ENCODE peak calls at places on chromosomes 5 and 9, in four cellular contexts. I, Y, P and G are unnamed samples.

GRCh38 chr5:139668064-139668880 is 20.1 kb downstream of the CXXC5 start:
- DNase-seq in I (peak), P (no peak), Y (no peak), G (no peak)

GRCh38 chr5:79258801-79259200 is 22.9 kb downstream of the JMY start:
- DNase-seq in I (no peak), Y (no peak), P (no peak), G (no peak)

GRCh38 chr9:84137968-84138367 is 157.4 kb downstream of the RMI1 start:
- DNase-seq in I (no peak), Y (peak), P (no peak), G (no peak)

GRCh38 chr5:19986036-19986619 is 1.9 kb downstream of the CDH18 start:
- DNase-seq in I (no peak), P (no peak), Y (no peak), G (no peak)

GRCh38 chr5:60517094-60517694 is 182.8 kb downstream of the DEPDC1B start:
- DNase-seq in I (no peak), P (no peak), Y (no peak), G (no peak)

GRCh38 chr5:169712428-169712827 is 75.4 kb downstream of the DOCK2 start:
- DNase-seq in I (no peak), Y (no peak), P (no peak), G (no peak)

GRCh38 chr5:52867809-52868208 is 80.1 kb downstream of the ITGA1 start:
- DNase-seq in P (no peak), I (no peak), Y (no peak), G (no peak)

GRCh38 chr5:138641547-138642298 is 66.5 kb upstream of the HSPA9 start:
- DNase-seq in P (peak), I (peak), Y (no peak), G (peak)

GRCh38 chr9:124215551-124215910 is 42.2 kb upstream of the NEK6 start:
- DNase-seq in I (peak), P (no peak), Y (no peak), G (no peak)

GRCh38 chr9:3708751-3709150 is 182.9 kb upstream of the RFX3 start:
- DNase-seq in I (no peak), P (no peak), Y (no peak), G (no peak)

GRCh38 chr5:55154893-55155292 is 5.1 kb upstream of the GPX8 start:
- DNase-seq in I (no peak), P (no peak), Y (no peak), G (no peak)

DNA sequence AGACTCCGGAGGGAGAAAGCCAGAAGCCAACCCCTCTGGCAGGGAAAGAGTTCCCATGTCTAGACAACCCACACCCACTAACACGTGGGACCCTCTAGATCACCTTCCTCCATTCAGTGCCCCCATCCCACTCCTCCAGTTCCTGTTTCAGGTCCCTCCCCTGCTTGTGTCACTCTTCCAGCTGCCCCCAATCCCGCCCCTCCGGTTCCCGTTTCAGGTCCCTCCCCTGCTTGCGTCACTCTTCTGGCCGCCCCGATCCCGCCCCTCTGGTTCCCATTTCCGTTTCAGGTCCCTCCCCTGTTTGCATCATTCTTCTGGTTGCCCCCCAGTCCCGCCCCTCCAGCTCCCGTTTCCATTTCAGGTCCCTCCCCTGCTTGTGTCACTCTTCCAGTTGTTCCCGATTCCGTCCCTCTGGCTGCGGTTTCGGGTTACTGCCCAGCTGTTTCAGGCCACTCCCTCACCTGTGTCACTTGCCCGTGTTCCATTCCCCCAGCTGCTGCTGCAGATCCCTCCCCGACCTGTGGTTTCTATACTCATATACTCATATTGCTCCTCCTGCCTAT is 64.8 kb upstream of the RANBP6 start:
- DNase-seq in P (peak), I (peak), Y (peak), G (peak)
- TF ChIP-seq CTCF in P (no peak), I (no peak), Y (no peak), G (no peak)

GRCh38 chr5:134873494-134873893 is 677 bp upstream of the TXNDC15 start:
- DNase-seq in P (no peak), Y (no peak), I (no peak), G (no peak)

GRCh38 chr5:134878403-134878802 is 4.2 kb downstream of the TXNDC15 start:
- DNase-seq in Y (no peak), P (no peak), I (no peak), G (no peak)

GRCh38 chr5:134873987-134874830 is at the start of gene TXNDC15:
- DNase-seq in P (peak), I (peak), Y (peak), G (peak)

GRCh38 chr5:134877159-134877558 is 3.0 kb downstream of the TXNDC15 start:
- DNase-seq in Y (no peak), P (no peak), I (no peak), G (no peak)

DNA sequence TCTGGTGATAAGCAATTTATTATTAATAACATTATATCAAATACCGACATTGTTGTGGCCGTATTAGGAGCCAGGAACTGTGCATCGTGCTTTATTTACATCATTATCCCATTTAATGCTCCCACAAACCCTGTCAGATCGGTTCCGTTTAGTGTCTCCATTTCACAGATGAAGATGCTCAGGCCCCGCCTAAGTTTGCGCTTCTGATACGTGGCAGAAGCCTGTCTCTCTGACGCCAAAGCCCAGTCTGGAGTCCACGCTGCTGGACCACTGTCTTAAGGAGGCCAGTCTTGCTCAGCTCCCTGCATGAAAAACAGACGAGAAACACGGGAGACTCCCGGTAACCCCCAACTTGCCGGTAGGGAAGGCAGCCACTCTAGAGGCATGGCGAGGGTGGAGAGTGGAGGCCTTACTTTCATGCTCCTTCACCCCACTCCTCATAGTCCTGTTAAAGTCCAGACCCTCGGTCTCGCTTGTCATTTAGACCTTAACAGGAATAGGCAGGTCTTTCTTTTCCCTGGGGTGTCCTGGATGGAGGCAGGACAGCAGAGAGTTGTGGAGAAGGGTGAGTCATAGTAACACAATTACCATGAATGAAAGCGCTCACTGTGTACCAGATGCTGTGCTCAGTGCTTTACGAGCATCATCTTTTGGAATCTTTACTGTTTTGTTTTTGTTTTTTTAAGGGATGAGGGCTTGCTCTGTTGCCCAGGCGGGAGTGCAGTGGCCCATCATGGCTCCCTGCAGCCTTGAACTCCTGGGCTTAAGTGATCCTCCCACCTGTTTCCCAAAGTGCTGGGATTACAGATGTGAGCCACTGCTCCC is 872 bp downstream of the TXNDC15 start:
- DNase-seq in P (peak), I (peak), Y (peak), G (peak)
- TF ChIP-seq CTCF in P (no peak), I (no peak), Y (no peak), G (no peak)

GRCh38 chr5:159951387-159951786 is 35.1 kb downstream of the ADRA1B start:
- DNase-seq in Y (no peak), P (peak), I (no peak), G (no peak)
- TF ChIP-seq CTCF in Y (peak), P (peak), I (no peak), G (no peak)

GRCh38 chr9:34957492-34958410 is at the start of gene PHF24:
- DNase-seq in Y (no peak), I (no peak), P (peak), G (peak)
- TF ChIP-seq CTCF in Y (no peak), I (no peak), P (no peak), G (no peak)